ENCODE peak calls at places on chromosomes 3 and 15, in four cellular contexts. C, V, R and B are unnamed samples.

GRCh38 chr15:83830381-83830780 is 176.5 kb downstream of the ADAMTSL3 start:
- DNase-seq in C (no peak), R (no peak), V (no peak), B (no peak)

GRCh38 chr3:44072601-44073540 is 168.8 kb upstream of the TOPAZ1 start:
- DNase-seq in C (no peak), R (no peak), V (no peak), B (no peak)

GRCh38 chr15:92665100-92665555 is 9.6 kb upstream of the FAM174B start:
- DNase-seq in R (no peak), V (no peak), C (no peak), B (no peak)

GRCh38 chr15:75823860-75824613 is 19.2 kb upstream of the UBE2Q2 start:
- DNase-seq in V (no peak), R (no peak), C (no peak), B (no peak)

GRCh38 chr3:111069974-111070751 is 1.5 kb upstream of the NECTIN3 start:
- DNase-seq in C (no peak), V (no peak), R (no peak), B (no peak)

GRCh38 chr15:62977952-62978811 is 64.4 kb upstream of the TPM1 start:
- DNase-seq in V (no peak), C (no peak), R (no peak), B (no peak)

GRCh38 chr3:9222956-9223639 is 26.3 kb downstream of the SRGAP3 start:
- DNase-seq in C (no peak), R (no peak), V (no peak), B (no peak)

GRCh38 chr3:81307221-81307620 is 454.2 kb downstream of the GBE1 start:
- DNase-seq in V (no peak), R (no peak), C (no peak), B (no peak)

GRCh38 chr15:49847937-49848823 is 227.3 kb downstream of the DTWD1 start:
- DNase-seq in R (no peak), C (no peak), V (no peak), B (no peak)

GRCh38 chr3:117630885-117631284 is 921.3 kb downstream of the TUSC7 start:
- DNase-seq in C (no peak), R (no peak), V (no peak), B (no peak)

GRCh38 chr3:129602730-129603560 is 3.5 kb downstream of the PLXND1 start:
- DNase-seq in V (no peak), C (no peak), R (no peak), B (no peak)

GRCh38 chr3:163914567-163914966 is 1163.7 kb downstream of the SI start:
- DNase-seq in C (no peak), V (no peak), R (no peak), B (no peak)

GRCh38 chr3:142447308-142447851 is 457 bp downstream of the XRN1 start:
- DNase-seq in V (peak; percentile 21), R (peak; percentile 34), C (peak; percentile 38), B (peak; percentile 22)

GRCh38 chr3:129683201-129683600 is 76.7 kb upstream of the PLXND1 start:
- DNase-seq in V (no peak), C (no peak), R (no peak), B (no peak)

GRCh38 chr3:43259626-43260025 is 26.7 kb upstream of the SNRK start:
- DNase-seq in V (no peak), C (no peak), R (no peak), B (no peak)

GRCh38 chr3:71495708-71496472 is 87.6 kb downstream of the FOXP1 start:
- DNase-seq in C (no peak), R (no peak), V (no peak), B (no peak)

GRCh38 chr3:71690222-71690821 is 34.9 kb downstream of the EIF4E3 start:
- DNase-seq in V (no peak), R (no peak), C (no peak), B (no peak)

GRCh38 chr15:101256756-101257155 is 4.9 kb upstream of the CHSY1 start:
- DNase-seq in C (no peak), R (no peak), V (no peak), B (no peak)

GRCh38 chr15:62307551-62307950 is 142.5 kb upstream of the C2CD4B start:
- DNase-seq in C (no peak), R (no peak), V (no peak), B (no peak)

GRCh38 chr3:73520931-73521461 is 103.7 kb downstream of the PDZRN3 start:
- DNase-seq in V (no peak), R (no peak), C (no peak), B (no peak)

GRCh38 chr3:12046406-12046805 is 42.2 kb downstream of the SYN2 start:
- DNase-seq in V (no peak), C (no peak), R (no peak), B (no peak)

GRCh38 chr3:102715030-102715697 is 280.3 kb downstream of the ZPLD1 start:
- DNase-seq in C (no peak), V (no peak), R (no peak), B (peak; percentile 18)

GRCh38 chr15:64507293-64507802 is 47.0 kb downstream of the ZNF609 start:
- DNase-seq in R (peak; percentile 84), V (peak; percentile 86), C (peak; percentile 31), B (no peak)

GRCh38 chr3:12782172-12782815 is 14.2 kb upstream of the CAND2 start:
- DNase-seq in C (no peak), V (no peak), R (peak; percentile 37), B (no peak)

GRCh38 chr3:151276038-151277027 is 2.0 kb downstream of the P2RY14 start:
- DNase-seq in C (peak; percentile 87), V (no peak), R (no peak), B (no peak)

GRCh38 chr3:133478624-133479023 is 78.8 kb downstream of the BFSP2 start:
- DNase-seq in C (no peak), R (no peak), V (no peak), B (no peak)

GRCh38 chr15:51776952-51777574 is 25.7 kb downstream of the TMOD2 start:
- DNase-seq in C (peak; percentile 57), V (peak; percentile 10), R (peak; percentile 73), B (peak; percentile 80)

GRCh38 chr3:89411211-89411610 is 303.8 kb downstream of the EPHA3 start:
- DNase-seq in V (no peak), C (no peak), R (no peak), B (no peak)

GRCh38 chr3:40872562-40872961 is 326.7 kb upstream of the CTNNB1 start:
- DNase-seq in C (no peak), R (no peak), V (no peak), B (no peak)

GRCh38 chr3:157070186-157070585 is 89.8 kb downstream of the CCNL1 start:
- DNase-seq in R (no peak), C (no peak), V (no peak), B (no peak)

GRCh38 chr15:61687124-61687523 is 373.1 kb downstream of the VPS13C start:
- DNase-seq in C (no peak), V (no peak), R (no peak), B (no peak)

GRCh38 chr3:24344784-24345439 is 149.7 kb downstream of the THRB start:
- DNase-seq in V (no peak), R (no peak), C (no peak), B (no peak)

GRCh38 chr3:96750094-96750767 is 64.2 kb upstream of the EPHA6 start:
- DNase-seq in R (no peak), C (no peak), V (no peak), B (no peak)

GRCh38 chr3:23004971-23005370 is 198.2 kb upstream of the UBE2E2 start:
- DNase-seq in V (no peak), C (no peak), R (no peak), B (no peak)

GRCh38 chr15:34609658-34610057 is 26.2 kb upstream of the GOLGA8B start:
- DNase-seq in C (no peak), R (no peak), V (peak; percentile 8), B (peak; percentile 49)

GRCh38 chr15:54045397-54045796 is 67.2 kb downstream of the UNC13C start:
- DNase-seq in V (no peak), R (no peak), C (no peak), B (no peak)